ENCODE peak calls at places on chromosomes 13 and 19, in five cellular contexts. Q is psoas muscle; I is colonic mucosa; W is mucosa of descending colon; C is CD8-positive, alpha-beta memory T cell. Y is an unnamed sample.
A peak's percentile ranks its signal among the peaks of the same experiment; 100 is the strongest.

GRCh38 chr19:35347171-35347929 is at the start of gene FFAR1:
- DNase-seq in Q (no peak), W (peak; percentile 33), I (no peak), C (no peak), Y (peak; percentile 42)

GRCh38 chr19:508204-509150 is 1.2 kb downstream of the TPGS1 start:
- DNase-seq in I (no peak), W (no peak), Q (no peak), C (no peak), Y (no peak)

GRCh38 chr19:10461047-10461949 is 41.0 kb downstream of the PDE4A start:
- DNase-seq in C (peak; percentile 85), I (peak; percentile 98), W (peak; percentile 98), Q (peak; percentile 95), Y (peak; percentile 81)

GRCh38 chr13:88726075-88726474 is 1054.9 kb downstream of the SLITRK5 start:
- DNase-seq in W (no peak), I (no peak), Q (no peak), C (no peak), Y (no peak)

GRCh38 chr19:45768644-45769053 is 403 bp downstream of the SIX5 start:
- DNase-seq in W (no peak), I (no peak), C (peak; percentile 60), Q (no peak), Y (peak; percentile 44)

GRCh38 chr19:1400281-1401137 is 833 bp downstream of the GAMT start:
- DNase-seq in C (no peak), Q (peak; percentile 81), W (no peak), I (no peak), Y (no peak)

GRCh38 chr13:20525601-20526544 is at the start of gene CRYL1:
- DNase-seq in C (peak; percentile 82), W (peak; percentile 84), Q (peak; percentile 83), I (peak; percentile 80), Y (peak; percentile 70)

GRCh38 chr19:33620611-33621010 is 1.1 kb upstream of the CHST8 start:
- DNase-seq in W (no peak), I (no peak), Q (no peak), C (no peak), Y (no peak)

GRCh38 chr13:39321578-39321977 is 281.4 kb downstream of the LHFPL6 start:
- DNase-seq in Q (peak; percentile 17), W (no peak), C (no peak), I (no peak), Y (no peak)

GRCh38 chr19:10404888-10405808 is 1.8 kb upstream of the CDC37 start:
- DNase-seq in I (no peak), Q (no peak), W (no peak), C (no peak), Y (no peak)

GRCh38 chr19:40256511-40256910 is 28.6 kb downstream of the AKT2 start:
- DNase-seq in Q (no peak), W (no peak), C (no peak), I (no peak), Y (no peak)

GRCh38 chr13:113064534-113065405 is 40.8 kb upstream of the F7 start:
- DNase-seq in W (no peak), I (no peak), C (peak; percentile 20), Q (no peak), Y (no peak)

GRCh38 chr19:28426902-28427232 is 786.1 kb downstream of the UQCRFS1 start:
- DNase-seq in C (no peak), W (no peak), Q (no peak), I (no peak), Y (no peak)

GRCh38 chr13:98889419-98890079 is 88.3 kb downstream of the DOCK9 start:
- DNase-seq in C (no peak), I (no peak), Q (no peak), W (no peak), Y (no peak)

GRCh38 chr19:46124638-46125115 is at the start of gene IGFL3:
- DNase-seq in W (no peak), C (no peak), Q (no peak), I (no peak), Y (no peak)

GRCh38 chr19:17869114-17869608 is 2.6 kb upstream of the SLC5A5 start:
- DNase-seq in Q (no peak), I (no peak), C (no peak), W (no peak), Y (no peak)

GRCh38 chr19:43465468-43466120 is at the start of gene LYPD3:
- DNase-seq in I (peak; percentile 53), W (peak; percentile 49), C (no peak), Q (peak; percentile 33), Y (no peak)

GRCh38 chr13:67878376-67878775 is 648.2 kb upstream of the PCDH9 start:
- DNase-seq in W (no peak), Q (no peak), C (no peak), I (no peak), Y (no peak)

GRCh38 chr19:23778566-23778965 is 19.9 kb upstream of the ZNF681 start:
- DNase-seq in C (no peak), Q (no peak), I (no peak), W (no peak), Y (no peak)

GRCh38 chr19:10343495-10343894 is 4.1 kb upstream of the ICAM3 start:
- DNase-seq in Q (no peak), W (no peak), I (no peak), C (no peak), Y (no peak)

GRCh38 chr19:18718015-18718526 is 34.6 kb downstream of the CRTC1 start:
- DNase-seq in Q (no peak), W (no peak), I (no peak), C (no peak), Y (no peak)

GRCh38 chr19:8511573-8512101 is 2.3 kb downstream of the ZNF414 start:
- DNase-seq in I (peak; percentile 53), W (peak; percentile 40), C (no peak), Q (no peak), Y (no peak)

GRCh38 chr13:25502551-25502950 is 130.8 kb downstream of the ATP8A2 start:
- DNase-seq in W (no peak), I (no peak), Q (no peak), C (no peak), Y (no peak)

GRCh38 chr19:3944018-3944721 is 11.3 kb downstream of the NMRK2 start:
- DNase-seq in C (no peak), Q (no peak), I (no peak), W (no peak), Y (no peak)

GRCh38 chr19:36638862-36639510 is 27.7 kb downstream of the ZNF461 start:
- DNase-seq in I (no peak), W (no peak), C (no peak), Q (no peak), Y (no peak)

GRCh38 chr19:54390942-54391577 is 24.2 kb upstream of the TTYH1 start:
- DNase-seq in W (peak; percentile 46), I (peak; percentile 51), C (peak; percentile 79), Q (no peak), Y (peak; percentile 43)

GRCh38 chr13:113789167-113789566 is 30.1 kb downstream of the TMEM255B start:
- DNase-seq in Q (no peak), I (no peak), C (no peak), W (no peak), Y (no peak)

GRCh38 chr19:1938071-1938470 is 2.9 kb upstream of the CSNK1G2 start:
- DNase-seq in W (no peak), I (no peak), C (no peak), Q (no peak), Y (no peak)

GRCh38 chr13:100673831-100674362 is 698 bp downstream of the TMTC4 start:
- DNase-seq in I (peak; percentile 64), Q (peak; percentile 58), C (peak; percentile 68), W (peak; percentile 48), Y (no peak)

GRCh38 chr13:52067237-52067636 is 42.7 kb downstream of the UTP14C start:
- DNase-seq in I (no peak), C (no peak), Q (no peak), W (peak; percentile 7), Y (no peak)

DNA sequence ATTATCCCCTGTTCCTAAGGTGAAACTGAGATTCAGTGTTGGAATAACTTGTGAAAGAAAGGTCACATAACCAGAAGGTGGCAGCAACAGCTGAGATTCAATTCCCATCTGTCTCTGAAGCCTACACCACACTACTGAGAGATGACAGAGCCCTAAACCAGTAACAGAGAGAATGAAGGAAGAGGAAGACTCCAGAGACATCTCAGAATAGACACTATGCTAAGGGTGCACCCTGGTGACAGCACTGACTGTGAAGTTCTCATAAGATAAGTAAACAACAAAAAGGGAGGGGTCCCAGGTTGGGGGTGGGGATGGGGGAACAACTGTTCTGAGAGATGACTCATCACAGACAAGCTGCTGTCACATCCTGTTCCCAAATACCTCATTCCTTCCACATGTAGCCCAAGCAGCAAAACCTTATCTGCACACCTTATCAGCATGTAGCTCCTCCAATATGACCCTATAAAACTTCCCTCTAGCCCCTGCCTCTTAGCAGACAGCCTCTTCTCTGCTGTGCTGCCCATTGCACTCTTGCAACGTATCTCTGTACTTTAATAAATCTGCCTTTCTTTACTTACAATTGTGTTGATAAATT is 46.5 kb downstream of the UTP14C start:
- DNase-seq in W (peak; percentile 6), I (no peak), Q (no peak), C (no peak), Y (no peak)
- H3K9me3 ChIP-seq in W (peaks cover 21% of the 10 kb centered on the region), I (peaks cover 8% of the 10 kb centered on the region), Q (peaks cover 16% of the 10 kb centered on the region), C (peaks cover 13% of the 10 kb centered on the region), Y (peaks cover 3% of the 10 kb centered on the region)

DNA sequence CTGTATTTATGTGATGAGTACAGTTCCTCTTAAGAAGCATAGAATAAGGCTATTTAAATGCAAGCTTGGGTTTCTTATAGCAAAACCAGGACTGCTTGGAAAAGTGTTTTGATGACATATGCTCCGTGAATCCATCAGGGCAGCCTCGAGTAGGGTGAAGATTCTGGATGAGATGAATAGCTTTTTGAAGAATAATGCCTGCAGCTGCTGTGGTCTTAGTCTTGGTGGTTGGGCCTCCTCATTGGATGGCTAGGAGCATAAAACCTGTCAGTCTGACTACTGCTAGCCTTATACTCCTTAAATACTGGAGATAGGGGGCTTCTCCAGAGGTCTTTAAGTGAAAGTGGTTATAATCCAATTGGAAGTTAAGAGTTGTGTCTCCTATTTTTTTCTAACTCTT is 704.3 kb downstream of the FGF9 start:
- DNase-seq in C (no peak), Q (no peak), W (no peak), I (no peak), Y (no peak)
- H3K9me3 ChIP-seq in C (no peaks in the 10 kb centered on the region), Q (no peaks in the 10 kb centered on the region), W (peaks cover 29% of the 10 kb centered on the region), I (no peaks in the 10 kb centered on the region), Y (no peaks in the 10 kb centered on the region)

GRCh38 chr19:52112624-52113023 is 17.1 kb upstream of the ZNF841 start:
- DNase-seq in C (no peak), I (no peak), W (no peak), Q (no peak), Y (no peak)

GRCh38 chr19:52114691-52115090 is 19.1 kb upstream of the ZNF841 start:
- DNase-seq in W (no peak), C (no peak), I (no peak), Q (no peak), Y (no peak)

GRCh38 chr19:52115526-52116053 is 20.0 kb upstream of the ZNF841 start:
- DNase-seq in I (no peak), C (no peak), Q (no peak), W (no peak), Y (no peak)

DNA sequence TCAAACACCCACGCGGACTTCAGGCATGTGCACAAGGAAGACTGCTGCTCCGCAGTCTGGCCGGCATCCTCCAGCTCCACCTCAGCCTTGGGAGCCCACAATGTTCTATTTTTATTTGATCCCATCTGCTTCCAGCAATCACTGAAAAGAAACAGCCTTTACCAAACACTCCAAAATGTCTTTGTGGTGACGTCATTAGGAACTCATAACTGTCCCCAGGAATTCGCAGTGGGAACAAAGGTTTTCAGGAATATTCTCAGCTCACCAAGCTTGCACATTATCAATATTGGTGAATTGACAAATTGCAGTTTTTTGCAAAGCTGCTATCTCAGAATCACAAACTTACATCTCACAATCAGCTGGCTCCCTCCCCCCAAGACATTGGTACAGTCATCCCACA is 15.2 kb upstream of the ZNF841 start:
- DNase-seq in W (no peak), I (no peak), C (no peak), Q (no peak), Y (no peak)
- H3K9me3 ChIP-seq in W (peaks cover 100% of the 10 kb centered on the region), I (peaks cover 41% of the 10 kb centered on the region), C (peaks cover 72% of the 10 kb centered on the region), Q (peaks cover 85% of the 10 kb centered on the region), Y (peaks cover 44% of the 10 kb centered on the region)

GRCh38 chr19:14719162-14719561 is 29.3 kb downstream of the ZNF333 start:
- DNase-seq in I (no peak), W (no peak), Q (no peak), C (no peak), Y (no peak)
- H3K9me3 ChIP-seq in I (peaks cover 20% of the 10 kb centered on the region), W (peaks cover 94% of the 10 kb centered on the region), Q (peaks cover 89% of the 10 kb centered on the region), C (peaks cover 56% of the 10 kb centered on the region), Y (peaks cover 33% of the 10 kb centered on the region)

Y was measured in T-helper 17 cell.